ENCODE peak calls at places on chromosomes 12 and 14, in seven cellular contexts. One of them, this sample, is unnamed.

GRCh38 chr12:28578361-28578760 is 388.1 kb downstream of the CCDC91 start:
- DNase-seq in brain microvascular endothelial cell: no peak
- DNase-seq in endothelial cell of umbilical vein: no peak
- DNase-seq in endodermal cell: no peak
- DNase-seq in CD8-positive, alpha-beta T cell: no peak
- DNase-seq in neural progenitor cell: no peak
- DNase-seq in Peyer's patch: no peak
- DNase-seq in this sample: no peak

GRCh38 chr12:92360543-92360942 is 214.9 kb upstream of the BTG1 start:
- DNase-seq in brain microvascular endothelial cell: no peak
- DNase-seq in endothelial cell of umbilical vein: no peak
- DNase-seq in endodermal cell: no peak
- DNase-seq in CD8-positive, alpha-beta T cell: no peak
- DNase-seq in neural progenitor cell: no peak
- DNase-seq in Peyer's patch: no peak
- DNase-seq in this sample: no peak

GRCh38 chr12:97275261-97276197 is 187.1 kb upstream of the RMST start:
- DNase-seq in brain microvascular endothelial cell: no peak
- DNase-seq in endothelial cell of umbilical vein: no peak
- DNase-seq in endodermal cell: peak
- DNase-seq in CD8-positive, alpha-beta T cell: no peak
- DNase-seq in neural progenitor cell: peak
- DNase-seq in Peyer's patch: no peak
- DNase-seq in this sample: no peak

GRCh38 chr14:99672506-99673327 is 11.4 kb upstream of the CYP46A1 start:
- DNase-seq in brain microvascular endothelial cell: no peak
- DNase-seq in endothelial cell of umbilical vein: no peak
- DNase-seq in endodermal cell: no peak
- DNase-seq in CD8-positive, alpha-beta T cell: no peak
- DNase-seq in neural progenitor cell: no peak
- DNase-seq in Peyer's patch: no peak
- DNase-seq in this sample: no peak

GRCh38 chr14:88551936-88552565 is 2.8 kb downstream of the PTPN21 start:
- DNase-seq in brain microvascular endothelial cell: no peak
- DNase-seq in endothelial cell of umbilical vein: peak
- DNase-seq in endodermal cell: peak
- DNase-seq in CD8-positive, alpha-beta T cell: no peak
- DNase-seq in neural progenitor cell: peak
- DNase-seq in Peyer's patch: no peak
- DNase-seq in this sample: peak

GRCh38 chr12:78002878-78003277 is 172.2 kb downstream of the NAV3 start:
- DNase-seq in brain microvascular endothelial cell: no peak
- DNase-seq in endothelial cell of umbilical vein: no peak
- DNase-seq in endodermal cell: no peak
- DNase-seq in CD8-positive, alpha-beta T cell: no peak
- DNase-seq in neural progenitor cell: no peak
- DNase-seq in Peyer's patch: no peak
- DNase-seq in this sample: no peak

GRCh38 chr12:54398995-54399793 is 14.7 kb upstream of the ZNF385A start:
- DNase-seq in brain microvascular endothelial cell: peak
- DNase-seq in endothelial cell of umbilical vein: peak
- DNase-seq in endodermal cell: peak
- DNase-seq in CD8-positive, alpha-beta T cell: peak
- DNase-seq in neural progenitor cell: peak
- DNase-seq in Peyer's patch: peak
- DNase-seq in this sample: peak

GRCh38 chr12:89873745-89874144 is 165.1 kb upstream of the ATP2B1 start:
- DNase-seq in brain microvascular endothelial cell: no peak
- DNase-seq in endothelial cell of umbilical vein: peak
- DNase-seq in endodermal cell: no peak
- DNase-seq in CD8-positive, alpha-beta T cell: no peak
- DNase-seq in neural progenitor cell: no peak
- DNase-seq in Peyer's patch: no peak
- DNase-seq in this sample: no peak

GRCh38 chr12:86669010-86669409 is 412.8 kb upstream of the MGAT4C start:
- DNase-seq in brain microvascular endothelial cell: no peak
- DNase-seq in endothelial cell of umbilical vein: no peak
- DNase-seq in endodermal cell: peak
- DNase-seq in CD8-positive, alpha-beta T cell: no peak
- DNase-seq in neural progenitor cell: no peak
- DNase-seq in Peyer's patch: no peak
- DNase-seq in this sample: no peak

GRCh38 chr12:89574736-89575208 is 48.9 kb upstream of the POC1B start:
- DNase-seq in brain microvascular endothelial cell: peak
- DNase-seq in endothelial cell of umbilical vein: peak
- DNase-seq in endodermal cell: peak
- DNase-seq in CD8-positive, alpha-beta T cell: no peak
- DNase-seq in neural progenitor cell: no peak
- DNase-seq in Peyer's patch: no peak
- DNase-seq in this sample: no peak

GRCh38 chr14:97416550-97416949 is 619.4 kb downstream of the VRK1 start:
- DNase-seq in brain microvascular endothelial cell: no peak
- DNase-seq in endothelial cell of umbilical vein: no peak
- DNase-seq in endodermal cell: peak
- DNase-seq in CD8-positive, alpha-beta T cell: no peak
- DNase-seq in neural progenitor cell: no peak
- DNase-seq in Peyer's patch: no peak
- DNase-seq in this sample: no peak

GRCh38 chr14:50351016-50351415 is 38.9 kb downstream of the DMAC2L start:
- DNase-seq in brain microvascular endothelial cell: peak
- DNase-seq in endothelial cell of umbilical vein: peak
- DNase-seq in endodermal cell: no peak
- DNase-seq in CD8-positive, alpha-beta T cell: no peak
- DNase-seq in neural progenitor cell: no peak
- DNase-seq in Peyer's patch: no peak
- DNase-seq in this sample: no peak

GRCh38 chr12:96047621-96048211 is 12.3 kb upstream of the LTA4H start:
- DNase-seq in brain microvascular endothelial cell: no peak
- DNase-seq in endothelial cell of umbilical vein: peak
- DNase-seq in endodermal cell: no peak
- DNase-seq in CD8-positive, alpha-beta T cell: no peak
- DNase-seq in neural progenitor cell: no peak
- DNase-seq in Peyer's patch: no peak
- DNase-seq in this sample: no peak

GRCh38 chr14:93073833-93074769 is 41.6 kb downstream of the ITPK1 start:
- DNase-seq in brain microvascular endothelial cell: peak
- DNase-seq in endothelial cell of umbilical vein: peak
- DNase-seq in endodermal cell: no peak
- DNase-seq in CD8-positive, alpha-beta T cell: no peak
- DNase-seq in neural progenitor cell: no peak
- DNase-seq in Peyer's patch: peak
- DNase-seq in this sample: no peak

GRCh38 chr14:89303452-89304435 is 113.3 kb downstream of the FOXN3 start:
- DNase-seq in brain microvascular endothelial cell: peak
- DNase-seq in endothelial cell of umbilical vein: peak
- DNase-seq in endodermal cell: peak
- DNase-seq in CD8-positive, alpha-beta T cell: peak
- DNase-seq in neural progenitor cell: peak
- DNase-seq in Peyer's patch: peak
- DNase-seq in this sample: no peak

GRCh38 chr12:128571906-128572305 is 251.9 kb downstream of the SLC15A4 start:
- DNase-seq in brain microvascular endothelial cell: no peak
- DNase-seq in endothelial cell of umbilical vein: no peak
- DNase-seq in endodermal cell: no peak
- DNase-seq in CD8-positive, alpha-beta T cell: no peak
- DNase-seq in neural progenitor cell: no peak
- DNase-seq in Peyer's patch: no peak
- DNase-seq in this sample: no peak

GRCh38 chr12:40569626-40570179 is 122.5 kb upstream of the CNTN1 start:
- DNase-seq in brain microvascular endothelial cell: no peak
- DNase-seq in endothelial cell of umbilical vein: no peak
- DNase-seq in endodermal cell: no peak
- DNase-seq in CD8-positive, alpha-beta T cell: no peak
- DNase-seq in neural progenitor cell: no peak
- DNase-seq in Peyer's patch: no peak
- DNase-seq in this sample: no peak

GRCh38 chr12:2893007-2893406 is 2.3 kb downstream of the TULP3 start:
- DNase-seq in brain microvascular endothelial cell: peak
- DNase-seq in endothelial cell of umbilical vein: no peak
- DNase-seq in endodermal cell: no peak
- DNase-seq in CD8-positive, alpha-beta T cell: no peak
- DNase-seq in neural progenitor cell: no peak
- DNase-seq in Peyer's patch: no peak
- DNase-seq in this sample: no peak

GRCh38 chr12:52019123-52019770 is 12.5 kb downstream of the TAMALIN start:
- DNase-seq in brain microvascular endothelial cell: no peak
- DNase-seq in endothelial cell of umbilical vein: no peak
- DNase-seq in endodermal cell: no peak
- DNase-seq in CD8-positive, alpha-beta T cell: no peak
- DNase-seq in neural progenitor cell: no peak
- DNase-seq in Peyer's patch: no peak
- DNase-seq in this sample: no peak